ENCODE peak calls at places on chromosomes 6 and 20, in five cellular contexts. One of them, this sample, is unnamed. For H3K4me1, the result is how much of the 10 kb centered on the place peaks cover.

GRCh38 chr20:39885975-39886649 is 802.9 kb downstream of the MAFB start:
- DNase-seq in colonic mucosa: peak
- DNase-seq in testis: peak
- DNase-seq in hepatocyte: peak
- DNase-seq in mammary epithelial cell: peak
- DNase-seq in this sample: peak

GRCh38 chr6:157317129-157317814 is 6.0 kb downstream of the TMEM242 start:
- DNase-seq in hepatocyte: peak
- DNase-seq in mammary epithelial cell: peak
- DNase-seq in colonic mucosa: peak
- DNase-seq in testis: peak
- DNase-seq in this sample: no peak

GRCh38 chr20:34129518-34130162 is 17.6 kb upstream of the EIF2S2 start:
- DNase-seq in mammary epithelial cell: peak
- DNase-seq in testis: peak
- DNase-seq in hepatocyte: peak
- DNase-seq in colonic mucosa: peak
- DNase-seq in this sample: peak

GRCh38 chr6:158584236-158584651 is 24.4 kb downstream of the TMEM181 start:
- DNase-seq in testis: peak
- DNase-seq in colonic mucosa: no peak
- DNase-seq in hepatocyte: no peak
- DNase-seq in mammary epithelial cell: no peak
- DNase-seq in this sample: no peak

GRCh38 chr6:7769702-7770101 is 43.8 kb downstream of the BMP6 start:
- DNase-seq in colonic mucosa: no peak
- DNase-seq in testis: no peak
- DNase-seq in mammary epithelial cell: peak
- DNase-seq in hepatocyte: no peak
- DNase-seq in this sample: no peak

GRCh38 chr20:432677-433299 is 24.7 kb downstream of the RBCK1 start:
- DNase-seq in testis: no peak
- DNase-seq in colonic mucosa: no peak
- DNase-seq in mammary epithelial cell: no peak
- DNase-seq in hepatocyte: no peak
- DNase-seq in this sample: no peak

GRCh38 chr6:8245736-8246135 is 143.4 kb upstream of the EEF1E1 start:
- DNase-seq in mammary epithelial cell: no peak
- DNase-seq in testis: no peak
- DNase-seq in hepatocyte: no peak
- DNase-seq in colonic mucosa: no peak
- DNase-seq in this sample: no peak

GRCh38 chr6:68776382-68776781 is 141.3 kb downstream of the ADGRB3 start:
- DNase-seq in testis: no peak
- DNase-seq in hepatocyte: no peak
- DNase-seq in mammary epithelial cell: no peak
- DNase-seq in colonic mucosa: no peak
- DNase-seq in this sample: no peak

GRCh38 chr6:70846207-70846835 is 110.5 kb downstream of the B3GAT2 start:
- DNase-seq in testis: no peak
- DNase-seq in hepatocyte: no peak
- DNase-seq in mammary epithelial cell: no peak
- DNase-seq in colonic mucosa: no peak
- DNase-seq in this sample: no peak

GRCh38 chr6:129567374-129567773 is 142.6 kb downstream of the ARHGAP18 start:
- DNase-seq in hepatocyte: peak
- DNase-seq in mammary epithelial cell: no peak
- DNase-seq in colonic mucosa: peak
- DNase-seq in testis: peak
- DNase-seq in this sample: peak

GRCh38 chr6:39962831-39963230 is 28.6 kb upstream of the MOCS1 start:
- DNase-seq in mammary epithelial cell: no peak
- DNase-seq in hepatocyte: no peak
- DNase-seq in colonic mucosa: no peak
- DNase-seq in testis: no peak
- DNase-seq in this sample: no peak

GRCh38 chr20:34271961-34272360 is 30.7 kb downstream of the ASIP start:
- DNase-seq in hepatocyte: no peak
- DNase-seq in colonic mucosa: no peak
- DNase-seq in testis: no peak
- DNase-seq in mammary epithelial cell: peak
- DNase-seq in this sample: no peak

GRCh38 chr6:46651766-46652165 is 852 bp downstream of the CYP39A1 start:
- DNase-seq in mammary epithelial cell: peak
- DNase-seq in testis: no peak
- DNase-seq in colonic mucosa: no peak
- DNase-seq in hepatocyte: no peak
- DNase-seq in this sample: no peak

GRCh38 chr6:33375143-33375649 is 16.4 kb upstream of the KIFC1 start:
- DNase-seq in testis: peak
- DNase-seq in hepatocyte: peak
- DNase-seq in colonic mucosa: peak
- DNase-seq in mammary epithelial cell: peak
- DNase-seq in this sample: no peak

GRCh38 chr20:59028812-59029211 is 3.3 kb downstream of the ATP5F1E start:
- DNase-seq in colonic mucosa: no peak
- DNase-seq in hepatocyte: no peak
- DNase-seq in testis: no peak
- DNase-seq in mammary epithelial cell: no peak
- DNase-seq in this sample: no peak

GRCh38 chr6:113854531-113855499 is 2.3 kb upstream of the MARCKS start:
- DNase-seq in hepatocyte: peak
- DNase-seq in mammary epithelial cell: peak
- DNase-seq in colonic mucosa: peak
- DNase-seq in testis: peak
- DNase-seq in this sample: peak

GRCh38 chr6:85129881-85130280 is 320.0 kb upstream of the NT5E start:
- DNase-seq in mammary epithelial cell: peak
- DNase-seq in testis: no peak
- DNase-seq in hepatocyte: no peak
- DNase-seq in colonic mucosa: no peak
- DNase-seq in this sample: no peak

GRCh38 chr6:25717856-25718740 is 36.4 kb upstream of the SLC17A4 start:
- DNase-seq in colonic mucosa: no peak
- DNase-seq in testis: peak
- DNase-seq in hepatocyte: peak
- DNase-seq in mammary epithelial cell: no peak
- DNase-seq in this sample: no peak

GRCh38 chr20:49786671-49787370 is 25.8 kb upstream of the SLC9A8 start:
- DNase-seq in colonic mucosa: no peak
- DNase-seq in mammary epithelial cell: no peak
- DNase-seq in hepatocyte: no peak
- DNase-seq in testis: no peak
- DNase-seq in this sample: no peak

GRCh38 chr6:106564476-106564875 is 64.8 kb downstream of the RTN4IP1 start:
- DNase-seq in hepatocyte: no peak
- DNase-seq in colonic mucosa: no peak
- DNase-seq in mammary epithelial cell: no peak
- DNase-seq in testis: no peak
- DNase-seq in this sample: no peak

GRCh38 chr6:116190550-116190949 is 63.3 kb downstream of the TSPYL4 start:
- DNase-seq in mammary epithelial cell: no peak
- DNase-seq in hepatocyte: peak
- DNase-seq in colonic mucosa: no peak
- DNase-seq in testis: no peak
- DNase-seq in this sample: no peak

GRCh38 chr20:52429029-52429428 is 237.4 kb upstream of the ZFP64 start:
- DNase-seq in colonic mucosa: no peak
- DNase-seq in testis: no peak
- DNase-seq in hepatocyte: no peak
- DNase-seq in mammary epithelial cell: no peak
- DNase-seq in this sample: no peak

GRCh38 chr6:84018453-84019061 is 15.0 kb upstream of the MRAP2 start:
- DNase-seq in hepatocyte: no peak
- DNase-seq in colonic mucosa: no peak
- DNase-seq in mammary epithelial cell: peak
- DNase-seq in testis: no peak
- DNase-seq in this sample: no peak

GRCh38 chr6:79984261-79984660 is 20.2 kb upstream of the TTK start:
- DNase-seq in mammary epithelial cell: peak
- DNase-seq in colonic mucosa: no peak
- DNase-seq in hepatocyte: peak
- DNase-seq in testis: no peak
- DNase-seq in this sample: no peak

GRCh38 chr6:52535711-52536423 is 41.0 kb downstream of the TRAM2 start:
- DNase-seq in colonic mucosa: no peak
- DNase-seq in hepatocyte: no peak
- DNase-seq in mammary epithelial cell: no peak
- DNase-seq in testis: no peak
- DNase-seq in this sample: no peak

GRCh38 chr6:170292111-170292777 is 1.4 kb upstream of the DLL1 start:
- DNase-seq in mammary epithelial cell: no peak
- DNase-seq in colonic mucosa: no peak
- DNase-seq in hepatocyte: no peak
- DNase-seq in testis: no peak
- DNase-seq in this sample: no peak

GRCh38 chr20:62728781-62729300 is 20.2 kb downstream of the NTSR1 start:
- DNase-seq in testis: no peak
- DNase-seq in mammary epithelial cell: no peak
- DNase-seq in hepatocyte: no peak
- DNase-seq in colonic mucosa: no peak
- DNase-seq in this sample: no peak

DNA sequence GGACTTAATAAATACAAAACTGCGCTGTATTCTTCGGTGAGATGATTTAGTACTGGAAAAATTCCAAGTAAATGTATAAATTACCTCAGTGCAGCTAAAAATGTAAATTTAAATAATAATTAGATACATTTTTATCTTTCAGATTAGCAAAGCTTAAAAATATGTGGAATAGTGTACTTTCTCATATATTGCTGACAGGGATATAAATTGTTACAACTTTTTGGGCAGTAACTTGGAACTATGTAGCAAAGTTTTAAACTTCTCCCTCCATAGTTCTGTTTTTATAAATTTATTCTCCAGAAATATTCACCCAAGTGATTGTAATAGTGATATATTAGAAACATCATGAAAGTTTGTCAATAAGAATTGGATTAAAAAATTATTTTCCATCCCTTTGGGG is 384.6 kb upstream of the CITED2 start:
- DNase-seq in colonic mucosa: no peak
- DNase-seq in testis: no peak
- DNase-seq in hepatocyte: no peak
- DNase-seq in mammary epithelial cell: no peak
- DNase-seq in this sample: no peak
- H3K4me1 ChIP-seq in colonic mucosa: under half
- H3K4me1 ChIP-seq in testis: under half
- H3K4me1 ChIP-seq in hepatocyte: under half
- H3K4me1 ChIP-seq in mammary epithelial cell: under half
- H3K4me1 ChIP-seq in this sample: under half

GRCh38 chr6:142013875-142014495 is 118.7 kb upstream of the GJE1 start:
- DNase-seq in colonic mucosa: no peak
- DNase-seq in testis: no peak
- DNase-seq in mammary epithelial cell: no peak
- DNase-seq in hepatocyte: no peak
- DNase-seq in this sample: no peak

GRCh38 chr6:142013286-142013685 is 119.4 kb upstream of the GJE1 start:
- DNase-seq in mammary epithelial cell: peak
- DNase-seq in colonic mucosa: no peak
- DNase-seq in hepatocyte: no peak
- DNase-seq in testis: no peak
- DNase-seq in this sample: no peak

GRCh38 chr6:142011775-142012174 is 121.0 kb upstream of the GJE1 start:
- DNase-seq in hepatocyte: no peak
- DNase-seq in testis: no peak
- DNase-seq in mammary epithelial cell: no peak
- DNase-seq in colonic mucosa: no peak
- DNase-seq in this sample: no peak

GRCh38 chr6:142014515-142014914 is 118.2 kb upstream of the GJE1 start:
- DNase-seq in colonic mucosa: no peak
- DNase-seq in testis: no peak
- DNase-seq in mammary epithelial cell: peak
- DNase-seq in hepatocyte: no peak
- DNase-seq in this sample: no peak

GRCh38 chr6:142015011-142015410 is 117.7 kb upstream of the GJE1 start:
- DNase-seq in mammary epithelial cell: no peak
- DNase-seq in hepatocyte: no peak
- DNase-seq in testis: no peak
- DNase-seq in colonic mucosa: no peak
- DNase-seq in this sample: no peak
- H3K4me3 ChIP-seq in mammary epithelial cell: no peak
- H3K4me3 ChIP-seq in hepatocyte: no peak
- H3K4me3 ChIP-seq in testis: no peak
- H3K4me3 ChIP-seq in colonic mucosa: no peak
- H3K4me3 ChIP-seq in this sample: no peak

GRCh38 chr20:25227317-25227831 is 20.5 kb upstream of the PYGB start:
- DNase-seq in hepatocyte: no peak
- DNase-seq in mammary epithelial cell: peak
- DNase-seq in testis: no peak
- DNase-seq in colonic mucosa: no peak
- DNase-seq in this sample: no peak
- H3K4me1 ChIP-seq in hepatocyte: under half
- H3K4me1 ChIP-seq in mammary epithelial cell: half or more
- H3K4me1 ChIP-seq in testis: under half
- H3K4me1 ChIP-seq in colonic mucosa: under half
- H3K4me1 ChIP-seq in this sample: under half

GRCh38 chr6:3348821-3349220 is 90.1 kb downstream of the PSMG4 start:
- DNase-seq in hepatocyte: no peak
- DNase-seq in mammary epithelial cell: no peak
- DNase-seq in colonic mucosa: no peak
- DNase-seq in testis: no peak
- DNase-seq in this sample: no peak
- H3K4me3 ChIP-seq in hepatocyte: no peak
- H3K4me3 ChIP-seq in mammary epithelial cell: no peak
- H3K4me3 ChIP-seq in colonic mucosa: no peak
- H3K4me3 ChIP-seq in testis: no peak
- H3K4me3 ChIP-seq in this sample: no peak

DNA sequence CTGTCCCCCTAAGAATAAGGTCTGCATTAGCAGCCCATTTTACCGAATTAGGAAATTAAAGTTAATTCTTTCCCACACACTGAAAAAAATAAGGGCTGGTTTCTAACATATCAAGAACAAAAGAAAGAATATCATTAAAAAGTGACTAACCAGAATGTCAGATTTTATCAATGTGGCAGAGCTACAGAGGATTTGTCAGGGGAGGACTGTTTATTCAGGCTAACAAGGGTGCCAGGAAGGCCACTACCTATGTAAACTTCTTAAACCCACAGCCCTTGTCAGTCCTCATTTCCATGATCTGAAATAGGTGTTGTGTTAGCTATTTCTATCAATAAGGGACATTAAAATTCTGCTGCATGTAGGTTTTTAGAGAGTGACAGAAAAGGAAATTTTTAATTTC is 76.4 kb downstream of the BACH2 start:
- DNase-seq in colonic mucosa: no peak
- DNase-seq in mammary epithelial cell: no peak
- DNase-seq in testis: no peak
- DNase-seq in hepatocyte: no peak
- DNase-seq in this sample: no peak
- H3K4me1 ChIP-seq in colonic mucosa: under half
- H3K4me1 ChIP-seq in mammary epithelial cell: under half
- H3K4me1 ChIP-seq in testis: under half
- H3K4me1 ChIP-seq in hepatocyte: under half
- H3K4me1 ChIP-seq in this sample: under half

GRCh38 chr20:38875170-38875993 is 50.8 kb upstream of the FAM83D start:
- DNase-seq in testis: no peak
- DNase-seq in mammary epithelial cell: no peak
- DNase-seq in hepatocyte: no peak
- DNase-seq in colonic mucosa: peak
- DNase-seq in this sample: no peak
- H3K4me3 ChIP-seq in testis: no peak
- H3K4me3 ChIP-seq in mammary epithelial cell: no peak
- H3K4me3 ChIP-seq in hepatocyte: no peak
- H3K4me3 ChIP-seq in colonic mucosa: no peak
- H3K4me3 ChIP-seq in this sample: no peak